ENCODE peak calls at places on chromosomes 3 and 15, in nine cellular contexts. S is GM13976, R is HFFc6, I is choroid plexus epithelial cell, E is H9, W is fibroblast of pulmonary artery, B is MCF 10A, G is hepatocyte, M is ovary. Y is an unnamed sample.

GRCh38 chr3:170154569-170155143 is 26.9 kb downstream of the PHC3 start:
- DNase-seq in S (peak; percentile 72), W (no peak), B (no peak), E (no peak), M (no peak), I (no peak), R (no peak), G (no peak), Y (no peak)

GRCh38 chr3:108035751-108036150 is 55.1 kb downstream of the CD47 start:
- DNase-seq in W (peak; percentile 68), S (no peak), M (no peak), I (peak; percentile 17), R (no peak), E (no peak), G (no peak), B (no peak), Y (no peak)

GRCh38 chr15:43544266-43544665 is 26.9 kb downstream of the MAP1A start:
- DNase-seq in B (no peak), S (no peak), R (peak; percentile 28), W (no peak), E (no peak), I (no peak), M (no peak), G (no peak), Y (no peak)

GRCh38 chr3:132382267-132382666 is 35.0 kb upstream of the DNAJC13 start:
- DNase-seq in M (no peak), W (no peak), I (no peak), E (peak; percentile 93), G (no peak), S (no peak), R (no peak), B (no peak), Y (no peak)

GRCh38 chr3:115615001-115615447 is 8.3 kb upstream of the GAP43 start:
- DNase-seq in I (peak; percentile 74), B (peak; percentile 54), M (no peak), E (peak; percentile 50), R (no peak), G (peak; percentile 17), S (no peak), W (peak; percentile 20), Y (no peak)

GRCh38 chr3:133135303-133135702 is 97.1 kb downstream of the TMEM108 start:
- DNase-seq in B (no peak), M (no peak), E (no peak), W (no peak), S (no peak), I (no peak), R (no peak), G (no peak), Y (no peak)

GRCh38 chr15:69593981-69594966 is 141.7 kb downstream of the RPLP1 start:
- DNase-seq in S (no peak), W (peak; percentile 50), R (no peak), E (peak; percentile 26), G (peak; percentile 90), I (peak; percentile 73), M (no peak), B (peak; percentile 86), Y (no peak)

GRCh38 chr3:192842711-192843436 is 74.8 kb downstream of the MB21D2 start:
- DNase-seq in G (no peak), W (no peak), I (no peak), R (no peak), B (no peak), E (no peak), M (no peak), S (no peak), Y (no peak)

DNA sequence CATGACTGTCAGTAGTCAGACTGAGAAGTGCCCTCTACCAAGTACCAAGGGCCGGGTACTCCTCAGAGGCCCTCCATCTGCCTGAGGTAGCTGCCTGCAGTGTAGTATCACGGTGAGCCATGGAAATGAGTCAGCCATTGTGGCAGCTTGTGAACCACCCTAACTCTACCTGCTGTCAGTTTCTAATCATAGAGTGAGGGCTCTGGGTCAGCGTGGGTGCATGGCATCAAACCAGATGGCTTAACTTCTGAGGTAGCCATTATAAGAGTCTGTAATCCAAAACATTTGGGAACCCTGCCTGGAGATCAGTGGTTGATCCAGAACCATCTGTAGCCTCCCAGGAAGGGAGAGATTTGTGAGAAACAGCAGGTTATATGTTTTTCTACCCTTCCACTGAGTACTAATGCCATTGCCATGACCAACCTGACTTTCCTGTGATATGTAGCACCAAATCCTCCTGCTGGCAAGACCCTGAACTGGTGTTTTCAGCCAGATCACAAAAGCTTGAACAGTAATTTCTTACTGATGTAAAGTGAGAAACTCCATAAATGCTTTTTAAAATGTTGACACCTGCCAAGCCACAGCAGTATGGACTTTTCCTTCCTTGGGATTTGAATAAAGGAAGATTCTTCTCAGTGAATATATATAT is 38.9 kb downstream of the ABHD2 start:
- DNase-seq in W (no peak), M (no peak), G (no peak), B (peak; percentile 30), S (no peak), E (no peak), I (no peak), R (no peak), Y (no peak)
- TF ChIP-seq CTCF in W (peak; percentile 12), M (no peak), G (no peak), B (no peak), S (no peak), E (peak; percentile 33), I (peak; percentile 28), R (peak; percentile 55), Y (peak; percentile 6)

GRCh38 chr3:129321887-129322286 is 43.2 kb downstream of the HMCES start:
- DNase-seq in W (no peak), R (no peak), E (no peak), M (no peak), I (no peak), S (no peak), B (no peak), G (no peak), Y (no peak)

GRCh38 chr3:129326138-129326537 is 47.5 kb downstream of the HMCES start:
- DNase-seq in I (no peak), S (no peak), R (no peak), M (no peak), B (no peak), G (no peak), W (no peak), E (no peak), Y (no peak)

GRCh38 chr3:129325383-129325782 is 46.7 kb downstream of the HMCES start:
- DNase-seq in W (no peak), M (no peak), E (no peak), S (no peak), B (no peak), G (no peak), R (no peak), I (no peak), Y (no peak)

GRCh38 chr3:129324855-129325254 is 46.2 kb downstream of the HMCES start:
- DNase-seq in I (no peak), S (no peak), W (no peak), G (no peak), E (no peak), B (no peak), M (no peak), R (no peak), Y (no peak)

DNA sequence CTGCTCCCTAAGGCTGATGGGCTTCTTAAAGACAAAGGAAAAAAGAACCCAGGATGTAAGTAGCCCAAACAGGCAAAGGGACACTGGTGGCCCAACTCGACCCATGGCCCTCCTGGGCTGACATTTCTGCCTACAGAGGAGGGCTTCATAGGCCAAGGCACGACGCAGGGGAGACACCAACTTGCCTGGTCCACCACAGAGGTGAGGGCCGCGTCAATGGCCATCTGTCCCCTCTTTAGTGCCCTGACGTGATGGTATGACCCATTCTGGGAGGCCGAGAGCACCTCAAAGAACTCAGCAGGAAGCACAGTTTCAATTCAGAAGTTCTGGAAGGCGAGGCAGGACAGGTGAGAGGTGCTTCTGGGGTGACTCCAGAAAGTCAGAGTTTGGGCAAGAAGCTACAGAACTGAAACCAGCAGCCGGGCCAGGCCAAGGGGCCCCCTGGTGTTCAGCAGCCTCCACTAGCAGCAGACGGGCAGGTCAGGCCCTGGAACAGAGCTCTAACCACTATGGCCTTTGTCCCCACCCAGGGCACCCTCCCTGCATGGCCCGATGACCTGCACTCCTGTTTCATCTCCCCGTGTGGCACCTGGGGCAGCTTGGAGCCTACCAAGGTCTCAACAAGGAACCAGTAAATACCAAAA is 45.1 kb downstream of the HMCES start:
- DNase-seq in S (peak; percentile 76), I (no peak), G (no peak), E (no peak), R (no peak), M (no peak), B (no peak), W (no peak), Y (no peak)
- TF ChIP-seq CTCF in S (no peak), I (peak; percentile 51), G (no peak), E (no peak), R (peak; percentile 30), M (no peak), B (no peak), W (peak; percentile 18), Y (peak; percentile 25)

GRCh38 chr3:52093751-52094525 is 37.6 kb upstream of the DUSP7 start:
- DNase-seq in E (no peak), S (no peak), I (peak; percentile 80), R (peak; percentile 48), M (peak; percentile 3), W (peak; percentile 47), B (peak; percentile 13), G (no peak), Y (no peak)

GRCh38 chr3:52095990-52096775 is 39.8 kb upstream of the DUSP7 start:
- DNase-seq in R (no peak), I (no peak), E (no peak), W (no peak), M (no peak), S (no peak), B (peak; percentile 9), G (no peak), Y (no peak)

GRCh38 chr3:52094591-52095485 is 38.5 kb upstream of the DUSP7 start:
- DNase-seq in R (no peak), G (no peak), I (no peak), B (no peak), E (no peak), M (peak; percentile 4), W (no peak), S (no peak), Y (no peak)

GRCh38 chr3:52099006-52099405 is 42.6 kb upstream of the DUSP7 start:
- DNase-seq in W (no peak), R (no peak), S (no peak), E (no peak), B (no peak), I (no peak), G (peak; percentile 60), M (no peak), Y (no peak)

DNA sequence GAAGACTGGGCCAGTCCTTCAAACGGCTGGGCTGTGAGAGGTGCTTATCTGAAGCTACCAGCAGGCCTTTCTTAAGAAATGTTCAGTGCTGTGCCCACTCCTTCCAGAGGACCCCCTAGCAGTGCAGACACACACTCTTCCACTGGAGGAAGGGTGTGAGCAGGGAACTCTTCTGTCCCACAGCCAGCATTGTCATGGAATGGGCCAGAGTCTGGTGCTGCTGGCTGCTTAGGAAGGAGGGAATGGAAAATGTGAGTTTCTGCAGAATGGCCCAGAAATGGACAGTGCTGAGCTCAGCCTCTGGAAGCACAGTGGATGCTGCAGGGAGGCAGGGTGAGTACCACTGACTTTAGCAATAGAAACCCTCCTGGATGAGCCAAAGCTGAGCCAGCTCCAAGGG is 41.7 kb upstream of the DUSP7 start:
- DNase-seq in I (no peak), S (no peak), M (no peak), G (no peak), E (no peak), B (no peak), R (no peak), W (no peak), Y (no peak)
- TF ChIP-seq CTCF in I (no peak), S (no peak), M (no peak), G (no peak), E (no peak), B (no peak), R (no peak), W (no peak), Y (no peak)

DNA sequence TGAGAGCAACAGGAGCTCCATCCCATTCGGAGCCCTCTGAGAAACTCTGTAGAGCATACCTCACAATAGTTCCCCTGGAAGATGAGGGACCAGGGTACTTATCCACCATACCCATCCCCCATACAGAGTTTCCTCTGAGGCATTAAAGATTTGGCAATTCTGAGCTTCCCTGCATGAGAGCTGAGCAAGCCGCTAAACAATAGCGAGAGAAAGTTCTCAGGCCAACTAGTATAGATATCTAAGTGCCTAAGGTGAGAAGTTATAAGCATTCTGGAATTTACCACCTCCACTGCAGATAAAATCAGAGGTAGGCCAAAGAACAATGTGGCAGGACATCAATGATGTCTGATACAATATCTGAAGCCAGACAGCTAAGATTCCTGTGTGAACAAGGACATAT is 129.1 kb upstream of the MBNL1 start:
- DNase-seq in W (no peak), G (no peak), M (no peak), S (no peak), B (no peak), E (no peak), R (no peak), I (no peak), Y (no peak)
- TF ChIP-seq CTCF in W (no peak), G (no peak), M (no peak), S (no peak), B (no peak), E (no peak), R (no peak), I (no peak), Y (no peak)